ENCODE peak calls at places on chromosomes 13 and 19, in nine cellular contexts. One of them, this sample, is unnamed.

GRCh38 chr19:51398096-51398704 is 7.8 kb upstream of the C19orf84 start:
- DNase-seq in neuronal stem cell: no peak
- DNase-seq in aorta: no peak
- DNase-seq in PC-9: no peak
- DNase-seq in brain microvascular endothelial cell: no peak
- DNase-seq in SJSA1: no peak
- DNase-seq in CD8-positive, alpha-beta T cell: no peak
- DNase-seq in bronchial epithelial cell: peak; percentile 24
- DNase-seq in upper lobe of right lung: no peak
- DNase-seq in this sample: no peak

GRCh38 chr19:9565900-9566705 is 18.2 kb downstream of the ZNF121 start:
- DNase-seq in bronchial epithelial cell: no peak
- DNase-seq in aorta: no peak
- DNase-seq in SJSA1: peak; percentile 11
- DNase-seq in neuronal stem cell: no peak
- DNase-seq in brain microvascular endothelial cell: peak; percentile 7
- DNase-seq in PC-9: peak; percentile 56
- DNase-seq in upper lobe of right lung: no peak
- DNase-seq in CD8-positive, alpha-beta T cell: no peak
- DNase-seq in this sample: no peak

GRCh38 chr19:34428549-34429285 is 536 bp downstream of the UBA2 start:
- DNase-seq in PC-9: no peak
- DNase-seq in aorta: peak; percentile 60
- DNase-seq in upper lobe of right lung: no peak
- DNase-seq in SJSA1: peak; percentile 47
- DNase-seq in brain microvascular endothelial cell: no peak
- DNase-seq in bronchial epithelial cell: peak; percentile 15
- DNase-seq in CD8-positive, alpha-beta T cell: no peak
- DNase-seq in neuronal stem cell: peak; percentile 15
- DNase-seq in this sample: peak; percentile 58

GRCh38 chr13:113588394-113589111 is 4.0 kb downstream of the TFDP1 start:
- DNase-seq in neuronal stem cell: no peak
- DNase-seq in aorta: no peak
- DNase-seq in bronchial epithelial cell: no peak
- DNase-seq in PC-9: no peak
- DNase-seq in upper lobe of right lung: peak; percentile 3
- DNase-seq in brain microvascular endothelial cell: no peak
- DNase-seq in SJSA1: no peak
- DNase-seq in CD8-positive, alpha-beta T cell: peak; percentile 34
- DNase-seq in this sample: no peak

GRCh38 chr19:29670255-29670654 is 5.0 kb downstream of the PLEKHF1 start:
- DNase-seq in bronchial epithelial cell: no peak
- DNase-seq in CD8-positive, alpha-beta T cell: no peak
- DNase-seq in upper lobe of right lung: no peak
- DNase-seq in neuronal stem cell: no peak
- DNase-seq in PC-9: no peak
- DNase-seq in brain microvascular endothelial cell: no peak
- DNase-seq in SJSA1: no peak
- DNase-seq in aorta: no peak
- DNase-seq in this sample: no peak

GRCh38 chr19:30310806-30311121 is 61.4 kb upstream of the ZNF536 start:
- DNase-seq in PC-9: no peak
- DNase-seq in CD8-positive, alpha-beta T cell: no peak
- DNase-seq in brain microvascular endothelial cell: no peak
- DNase-seq in aorta: no peak
- DNase-seq in neuronal stem cell: no peak
- DNase-seq in upper lobe of right lung: no peak
- DNase-seq in bronchial epithelial cell: no peak
- DNase-seq in SJSA1: no peak
- DNase-seq in this sample: no peak

GRCh38 chr13:21777166-21777565 is 106.3 kb downstream of the FGF9 start:
- DNase-seq in bronchial epithelial cell: no peak
- DNase-seq in brain microvascular endothelial cell: no peak
- DNase-seq in SJSA1: no peak
- DNase-seq in aorta: no peak
- DNase-seq in neuronal stem cell: no peak
- DNase-seq in CD8-positive, alpha-beta T cell: no peak
- DNase-seq in PC-9: no peak
- DNase-seq in upper lobe of right lung: no peak
- DNase-seq in this sample: no peak

GRCh38 chr19:39705578-39706188 is 1.4 kb downstream of the LGALS14 start:
- DNase-seq in SJSA1: no peak
- DNase-seq in PC-9: no peak
- DNase-seq in bronchial epithelial cell: no peak
- DNase-seq in CD8-positive, alpha-beta T cell: no peak
- DNase-seq in brain microvascular endothelial cell: no peak
- DNase-seq in upper lobe of right lung: no peak
- DNase-seq in aorta: no peak
- DNase-seq in neuronal stem cell: no peak
- DNase-seq in this sample: no peak

GRCh38 chr13:28258401-28258800 is 120.1 kb downstream of the PAN3 start:
- DNase-seq in PC-9: no peak
- DNase-seq in upper lobe of right lung: no peak
- DNase-seq in bronchial epithelial cell: no peak
- DNase-seq in aorta: no peak
- DNase-seq in CD8-positive, alpha-beta T cell: no peak
- DNase-seq in brain microvascular endothelial cell: no peak
- DNase-seq in SJSA1: no peak
- DNase-seq in neuronal stem cell: no peak
- DNase-seq in this sample: no peak

GRCh38 chr13:28252547-28252946 is 114.2 kb downstream of the PAN3 start:
- DNase-seq in upper lobe of right lung: no peak
- DNase-seq in aorta: no peak
- DNase-seq in bronchial epithelial cell: no peak
- DNase-seq in neuronal stem cell: no peak
- DNase-seq in PC-9: no peak
- DNase-seq in brain microvascular endothelial cell: no peak
- DNase-seq in SJSA1: no peak
- DNase-seq in CD8-positive, alpha-beta T cell: no peak
- DNase-seq in this sample: no peak

GRCh38 chr13:28251462-28251861 is 113.1 kb downstream of the PAN3 start:
- DNase-seq in neuronal stem cell: no peak
- DNase-seq in bronchial epithelial cell: no peak
- DNase-seq in upper lobe of right lung: no peak
- DNase-seq in aorta: no peak
- DNase-seq in brain microvascular endothelial cell: no peak
- DNase-seq in SJSA1: no peak
- DNase-seq in CD8-positive, alpha-beta T cell: no peak
- DNase-seq in PC-9: no peak
- DNase-seq in this sample: no peak

DNA sequence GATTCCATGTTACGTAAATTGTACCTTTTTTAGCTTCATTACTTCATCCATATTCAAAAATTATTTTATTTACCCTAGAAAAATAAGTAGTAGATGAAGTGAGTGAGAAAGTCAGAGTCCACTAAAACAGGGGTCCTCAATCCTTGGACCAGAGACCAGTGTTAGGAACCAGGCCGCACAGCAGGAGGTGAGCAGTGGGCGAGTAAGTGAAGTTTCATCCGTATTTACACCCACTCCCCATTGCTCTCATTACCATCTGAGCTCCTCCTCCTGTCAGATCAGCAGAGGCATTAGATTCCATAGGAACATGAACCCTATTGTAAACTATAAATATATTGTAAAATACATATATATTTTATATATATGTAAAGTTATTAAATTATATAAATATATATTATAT is 119.0 kb downstream of the PAN3 start:
- DNase-seq in SJSA1: no peak
- DNase-seq in PC-9: no peak
- DNase-seq in bronchial epithelial cell: no peak
- DNase-seq in CD8-positive, alpha-beta T cell: no peak
- DNase-seq in aorta: no peak
- DNase-seq in upper lobe of right lung: no peak
- DNase-seq in brain microvascular endothelial cell: no peak
- DNase-seq in neuronal stem cell: no peak
- DNase-seq in this sample: no peak
- H3K36me3 ChIP-seq in SJSA1: peaks cover 10% of the 10 kb centered on the region
- H3K36me3 ChIP-seq in PC-9: peaks cover 16% of the 10 kb centered on the region
- H3K36me3 ChIP-seq in bronchial epithelial cell: peaks cover 1% of the 10 kb centered on the region
- H3K36me3 ChIP-seq in CD8-positive, alpha-beta T cell: peaks cover 8% of the 10 kb centered on the region
- H3K36me3 ChIP-seq in aorta: no peaks in the 10 kb centered on the region
- H3K36me3 ChIP-seq in upper lobe of right lung: peaks cover 52% of the 10 kb centered on the region
- H3K36me3 ChIP-seq in brain microvascular endothelial cell: peaks cover 7% of the 10 kb centered on the region
- H3K36me3 ChIP-seq in neuronal stem cell: peaks cover 59% of the 10 kb centered on the region
- H3K36me3 ChIP-seq in this sample: peaks cover 9% of the 10 kb centered on the region

GRCh38 chr19:15264061-15264932 is 32.0 kb upstream of the EPHX3 start:
- DNase-seq in bronchial epithelial cell: peak; percentile 29
- DNase-seq in brain microvascular endothelial cell: peak; percentile 51
- DNase-seq in upper lobe of right lung: peak; percentile 86
- DNase-seq in CD8-positive, alpha-beta T cell: peak; percentile 82
- DNase-seq in aorta: peak; percentile 86
- DNase-seq in neuronal stem cell: peak; percentile 68
- DNase-seq in PC-9: no peak
- DNase-seq in SJSA1: peak; percentile 59
- DNase-seq in this sample: peak; percentile 55

GRCh38 chr19:15260939-15261338 is 28.7 kb upstream of the EPHX3 start:
- DNase-seq in SJSA1: peak; percentile 19
- DNase-seq in aorta: no peak
- DNase-seq in brain microvascular endothelial cell: no peak
- DNase-seq in PC-9: no peak
- DNase-seq in CD8-positive, alpha-beta T cell: no peak
- DNase-seq in bronchial epithelial cell: no peak
- DNase-seq in neuronal stem cell: no peak
- DNase-seq in upper lobe of right lung: no peak
- DNase-seq in this sample: no peak

GRCh38 chr19:15263361-15263985 is 31.2 kb upstream of the EPHX3 start:
- DNase-seq in brain microvascular endothelial cell: no peak
- DNase-seq in neuronal stem cell: no peak
- DNase-seq in bronchial epithelial cell: no peak
- DNase-seq in PC-9: no peak
- DNase-seq in CD8-positive, alpha-beta T cell: no peak
- DNase-seq in SJSA1: no peak
- DNase-seq in upper lobe of right lung: no peak
- DNase-seq in aorta: no peak
- DNase-seq in this sample: no peak

GRCh38 chr19:15259900-15260299 is 27.7 kb upstream of the EPHX3 start:
- DNase-seq in CD8-positive, alpha-beta T cell: no peak
- DNase-seq in aorta: no peak
- DNase-seq in upper lobe of right lung: no peak
- DNase-seq in SJSA1: no peak
- DNase-seq in bronchial epithelial cell: no peak
- DNase-seq in PC-9: no peak
- DNase-seq in brain microvascular endothelial cell: no peak
- DNase-seq in neuronal stem cell: no peak
- DNase-seq in this sample: no peak

DNA sequence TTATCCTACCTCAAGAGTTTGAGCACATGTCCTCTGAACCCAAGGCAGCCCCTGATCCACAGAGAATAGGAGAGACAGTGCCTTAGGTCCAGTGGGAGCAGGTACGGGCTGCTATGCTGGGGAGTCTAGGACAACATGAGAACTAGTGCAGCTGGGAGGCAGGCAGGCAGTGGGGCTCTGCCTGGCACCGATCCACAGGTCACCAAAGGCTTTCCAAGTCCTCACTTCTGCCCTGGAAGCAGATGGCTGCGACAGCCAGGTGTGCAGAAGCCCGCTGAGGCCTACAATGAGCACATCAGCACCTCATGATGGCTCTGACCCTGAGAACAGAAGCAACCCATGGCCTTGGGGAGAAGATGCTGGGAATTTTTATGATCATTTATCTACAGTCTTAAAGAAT is 29.8 kb upstream of the EPHX3 start:
- DNase-seq in PC-9: no peak
- DNase-seq in aorta: no peak
- DNase-seq in upper lobe of right lung: no peak
- DNase-seq in neuronal stem cell: no peak
- DNase-seq in SJSA1: no peak
- DNase-seq in bronchial epithelial cell: no peak
- DNase-seq in brain microvascular endothelial cell: no peak
- DNase-seq in CD8-positive, alpha-beta T cell: no peak
- DNase-seq in this sample: no peak
- H3K36me3 ChIP-seq in PC-9: peaks cover 73% of the 10 kb centered on the region
- H3K36me3 ChIP-seq in aorta: no peaks in the 10 kb centered on the region
- H3K36me3 ChIP-seq in upper lobe of right lung: peaks cover 91% of the 10 kb centered on the region
- H3K36me3 ChIP-seq in neuronal stem cell: peaks cover 98% of the 10 kb centered on the region
- H3K36me3 ChIP-seq in SJSA1: peaks cover 98% of the 10 kb centered on the region
- H3K36me3 ChIP-seq in bronchial epithelial cell: peaks cover 69% of the 10 kb centered on the region
- H3K36me3 ChIP-seq in brain microvascular endothelial cell: peaks cover 75% of the 10 kb centered on the region
- H3K36me3 ChIP-seq in CD8-positive, alpha-beta T cell: peaks cover 72% of the 10 kb centered on the region
- H3K36me3 ChIP-seq in this sample: peaks cover 97% of the 10 kb centered on the region

GRCh38 chr19:41320568-41320967 is 10.6 kb downstream of the CCDC97 start:
- DNase-seq in upper lobe of right lung: no peak
- DNase-seq in neuronal stem cell: no peak
- DNase-seq in aorta: no peak
- DNase-seq in SJSA1: no peak
- DNase-seq in bronchial epithelial cell: no peak
- DNase-seq in PC-9: no peak
- DNase-seq in brain microvascular endothelial cell: no peak
- DNase-seq in CD8-positive, alpha-beta T cell: no peak
- DNase-seq in this sample: no peak
- H3K36me3 ChIP-seq in upper lobe of right lung: peaks cover 52% of the 10 kb centered on the region
- H3K36me3 ChIP-seq in neuronal stem cell: peaks cover 79% of the 10 kb centered on the region
- H3K36me3 ChIP-seq in aorta: no peaks in the 10 kb centered on the region
- H3K36me3 ChIP-seq in SJSA1: peaks cover 75% of the 10 kb centered on the region
- H3K36me3 ChIP-seq in bronchial epithelial cell: peaks cover 34% of the 10 kb centered on the region
- H3K36me3 ChIP-seq in PC-9: no peaks in the 10 kb centered on the region
- H3K36me3 ChIP-seq in brain microvascular endothelial cell: peaks cover 62% of the 10 kb centered on the region
- H3K36me3 ChIP-seq in CD8-positive, alpha-beta T cell: peaks cover 43% of the 10 kb centered on the region
- H3K36me3 ChIP-seq in this sample: peaks cover 85% of the 10 kb centered on the region

GRCh38 chr19:19884583-19884982 is 16.2 kb upstream of the ZNF93 start:
- DNase-seq in brain microvascular endothelial cell: no peak
- DNase-seq in neuronal stem cell: no peak
- DNase-seq in aorta: no peak
- DNase-seq in bronchial epithelial cell: no peak
- DNase-seq in PC-9: no peak
- DNase-seq in CD8-positive, alpha-beta T cell: no peak
- DNase-seq in upper lobe of right lung: no peak
- DNase-seq in SJSA1: no peak
- DNase-seq in this sample: no peak
- H3K36me3 ChIP-seq in brain microvascular endothelial cell: no peaks in the 10 kb centered on the region
- H3K36me3 ChIP-seq in neuronal stem cell: peaks cover 98% of the 10 kb centered on the region
- H3K36me3 ChIP-seq in aorta: peaks cover 9% of the 10 kb centered on the region
- H3K36me3 ChIP-seq in bronchial epithelial cell: no peaks in the 10 kb centered on the region
- H3K36me3 ChIP-seq in PC-9: peaks cover 18% of the 10 kb centered on the region
- H3K36me3 ChIP-seq in CD8-positive, alpha-beta T cell: peaks cover 3% of the 10 kb centered on the region
- H3K36me3 ChIP-seq in upper lobe of right lung: peaks cover 11% of the 10 kb centered on the region
- H3K36me3 ChIP-seq in SJSA1: no peaks in the 10 kb centered on the region
- H3K36me3 ChIP-seq in this sample: peaks cover 11% of the 10 kb centered on the region

This sample was measured in MG63.